ENCODE peak calls at places on chromosome 12, in six cellular contexts. One of them, this sample, is unnamed. For H3K4me1, the result is how much of the 10 kb centered on the place peaks cover.

GRCh38 chr12:107369679-107370078 is 276.3 kb upstream of the CRY1 start:
- DNase-seq in spleen: no peak
- DNase-seq in esophagus muscularis mucosa: no peak
- DNase-seq in SK-N-SH: no peak
- DNase-seq in HepG2: no peak
- DNase-seq in upper lobe of left lung: no peak
- DNase-seq in this sample: no peak

GRCh38 chr12:100862600-100863149 is 68.1 kb downstream of the ANO4 start:
- DNase-seq in upper lobe of left lung: no peak
- DNase-seq in HepG2: no peak
- DNase-seq in SK-N-SH: no peak
- DNase-seq in spleen: no peak
- DNase-seq in esophagus muscularis mucosa: no peak
- DNase-seq in this sample: no peak

GRCh38 chr12:114684098-114684869 is at the start of gene TBX3:
- DNase-seq in HepG2: peak
- DNase-seq in SK-N-SH: peak
- DNase-seq in upper lobe of left lung: peak
- DNase-seq in esophagus muscularis mucosa: peak
- DNase-seq in spleen: peak
- DNase-seq in this sample: peak

GRCh38 chr12:82781288-82782078 is 94.8 kb downstream of the TMTC2 start:
- DNase-seq in esophagus muscularis mucosa: no peak
- DNase-seq in spleen: no peak
- DNase-seq in HepG2: no peak
- DNase-seq in upper lobe of left lung: no peak
- DNase-seq in SK-N-SH: no peak
- DNase-seq in this sample: no peak

GRCh38 chr12:12818693-12819092 is 5.5 kb downstream of the DDX47 start:
- DNase-seq in spleen: no peak
- DNase-seq in upper lobe of left lung: no peak
- DNase-seq in esophagus muscularis mucosa: no peak
- DNase-seq in HepG2: no peak
- DNase-seq in SK-N-SH: no peak
- DNase-seq in this sample: no peak

GRCh38 chr12:116360579-116361403 is 83.3 kb upstream of the MED13L start:
- DNase-seq in HepG2: no peak
- DNase-seq in spleen: peak
- DNase-seq in upper lobe of left lung: peak
- DNase-seq in SK-N-SH: no peak
- DNase-seq in esophagus muscularis mucosa: no peak
- DNase-seq in this sample: no peak

GRCh38 chr12:127342861-127343260 is 924.1 kb upstream of the TMEM132C start:
- DNase-seq in esophagus muscularis mucosa: no peak
- DNase-seq in SK-N-SH: no peak
- DNase-seq in upper lobe of left lung: no peak
- DNase-seq in spleen: no peak
- DNase-seq in HepG2: no peak
- DNase-seq in this sample: no peak

GRCh38 chr12:3810016-3810370 is 57.1 kb upstream of the CRACR2A start:
- DNase-seq in SK-N-SH: no peak
- DNase-seq in upper lobe of left lung: no peak
- DNase-seq in spleen: no peak
- DNase-seq in HepG2: no peak
- DNase-seq in esophagus muscularis mucosa: no peak
- DNase-seq in this sample: no peak

GRCh38 chr12:53579545-53579955 is 46.6 kb downstream of the ATF7 start:
- DNase-seq in upper lobe of left lung: peak
- DNase-seq in esophagus muscularis mucosa: no peak
- DNase-seq in spleen: no peak
- DNase-seq in HepG2: no peak
- DNase-seq in SK-N-SH: no peak
- DNase-seq in this sample: no peak

GRCh38 chr12:110281549-110282342 is 699 bp downstream of the ATP2A2 start:
- DNase-seq in HepG2: no peak
- DNase-seq in esophagus muscularis mucosa: no peak
- DNase-seq in SK-N-SH: peak
- DNase-seq in spleen: peak
- DNase-seq in upper lobe of left lung: peak
- DNase-seq in this sample: peak

GRCh38 chr12:15194947-15195346 is 26.3 kb downstream of the RERG start:
- DNase-seq in spleen: no peak
- DNase-seq in SK-N-SH: no peak
- DNase-seq in upper lobe of left lung: no peak
- DNase-seq in HepG2: no peak
- DNase-seq in esophagus muscularis mucosa: no peak
- DNase-seq in this sample: no peak

GRCh38 chr12:23126794-23127193 is 501.8 kb downstream of the ETNK1 start:
- DNase-seq in upper lobe of left lung: no peak
- DNase-seq in spleen: no peak
- DNase-seq in SK-N-SH: no peak
- DNase-seq in esophagus muscularis mucosa: no peak
- DNase-seq in HepG2: no peak
- DNase-seq in this sample: no peak

GRCh38 chr12:103495158-103495782 is 498 bp downstream of the C12orf42 start:
- DNase-seq in upper lobe of left lung: no peak
- DNase-seq in SK-N-SH: peak
- DNase-seq in HepG2: no peak
- DNase-seq in spleen: peak
- DNase-seq in esophagus muscularis mucosa: no peak
- DNase-seq in this sample: no peak

GRCh38 chr12:21962821-21963220 is 21.6 kb upstream of the ABCC9 start:
- DNase-seq in spleen: no peak
- DNase-seq in SK-N-SH: no peak
- DNase-seq in HepG2: no peak
- DNase-seq in esophagus muscularis mucosa: no peak
- DNase-seq in upper lobe of left lung: no peak
- DNase-seq in this sample: no peak

GRCh38 chr12:29216797-29217583 is 67.9 kb downstream of the FAR2 start:
- DNase-seq in spleen: no peak
- DNase-seq in upper lobe of left lung: no peak
- DNase-seq in SK-N-SH: no peak
- DNase-seq in HepG2: no peak
- DNase-seq in esophagus muscularis mucosa: no peak
- DNase-seq in this sample: no peak

GRCh38 chr12:6463858-6464257 is 6.6 kb downstream of the VAMP1 start:
- DNase-seq in SK-N-SH: no peak
- DNase-seq in HepG2: no peak
- DNase-seq in esophagus muscularis mucosa: no peak
- DNase-seq in spleen: no peak
- DNase-seq in upper lobe of left lung: no peak
- DNase-seq in this sample: no peak

GRCh38 chr12:55671746-55672145 is 35.1 kb downstream of the OR10P1 start:
- DNase-seq in SK-N-SH: no peak
- DNase-seq in HepG2: no peak
- DNase-seq in upper lobe of left lung: no peak
- DNase-seq in spleen: no peak
- DNase-seq in esophagus muscularis mucosa: no peak
- DNase-seq in this sample: no peak

GRCh38 chr12:9084417-9084816 is 31.3 kb downstream of the A2M start:
- DNase-seq in spleen: no peak
- DNase-seq in upper lobe of left lung: no peak
- DNase-seq in esophagus muscularis mucosa: no peak
- DNase-seq in HepG2: no peak
- DNase-seq in SK-N-SH: no peak
- DNase-seq in this sample: no peak

GRCh38 chr12:80441921-80442320 is 2.1 kb upstream of the PTPRQ start:
- DNase-seq in upper lobe of left lung: no peak
- DNase-seq in esophagus muscularis mucosa: no peak
- DNase-seq in spleen: no peak
- DNase-seq in HepG2: no peak
- DNase-seq in SK-N-SH: no peak
- DNase-seq in this sample: no peak

GRCh38 chr12:94149781-94150482 is 1.6 kb downstream of the PLXNC1 start:
- DNase-seq in spleen: no peak
- DNase-seq in upper lobe of left lung: peak
- DNase-seq in esophagus muscularis mucosa: no peak
- DNase-seq in SK-N-SH: peak
- DNase-seq in HepG2: no peak
- DNase-seq in this sample: no peak

GRCh38 chr12:58547217-58547616 is 373.1 kb downstream of the LRIG3 start:
- DNase-seq in esophagus muscularis mucosa: no peak
- DNase-seq in HepG2: no peak
- DNase-seq in SK-N-SH: no peak
- DNase-seq in upper lobe of left lung: no peak
- DNase-seq in spleen: no peak
- DNase-seq in this sample: no peak

GRCh38 chr12:53499261-53500118 is at the start of gene MAP3K12:
- DNase-seq in HepG2: no peak
- DNase-seq in esophagus muscularis mucosa: peak
- DNase-seq in spleen: peak
- DNase-seq in upper lobe of left lung: peak
- DNase-seq in SK-N-SH: peak
- DNase-seq in this sample: no peak

GRCh38 chr12:54166543-54167499 is 22.0 kb downstream of the SMUG1 start:
- DNase-seq in SK-N-SH: peak
- DNase-seq in HepG2: no peak
- DNase-seq in spleen: no peak
- DNase-seq in upper lobe of left lung: no peak
- DNase-seq in esophagus muscularis mucosa: no peak
- DNase-seq in this sample: no peak

GRCh38 chr12:16269941-16270340 is 7.5 kb downstream of the SLC15A5 start:
- DNase-seq in SK-N-SH: no peak
- DNase-seq in HepG2: no peak
- DNase-seq in spleen: no peak
- DNase-seq in upper lobe of left lung: no peak
- DNase-seq in esophagus muscularis mucosa: no peak
- DNase-seq in this sample: no peak

GRCh38 chr12:10563002-10563401 is 50.4 kb downstream of the MAGOHB start:
- DNase-seq in upper lobe of left lung: no peak
- DNase-seq in HepG2: no peak
- DNase-seq in spleen: no peak
- DNase-seq in esophagus muscularis mucosa: no peak
- DNase-seq in SK-N-SH: no peak
- DNase-seq in this sample: no peak

GRCh38 chr12:42473130-42473529 is 116.4 kb downstream of the PRICKLE1 start:
- DNase-seq in esophagus muscularis mucosa: no peak
- DNase-seq in SK-N-SH: no peak
- DNase-seq in HepG2: no peak
- DNase-seq in spleen: no peak
- DNase-seq in upper lobe of left lung: no peak
- DNase-seq in this sample: no peak

GRCh38 chr12:76249501-76249900 is 98.7 kb downstream of the BBS10 start:
- DNase-seq in esophagus muscularis mucosa: no peak
- DNase-seq in upper lobe of left lung: no peak
- DNase-seq in HepG2: no peak
- DNase-seq in spleen: no peak
- DNase-seq in SK-N-SH: no peak
- DNase-seq in this sample: no peak

DNA sequence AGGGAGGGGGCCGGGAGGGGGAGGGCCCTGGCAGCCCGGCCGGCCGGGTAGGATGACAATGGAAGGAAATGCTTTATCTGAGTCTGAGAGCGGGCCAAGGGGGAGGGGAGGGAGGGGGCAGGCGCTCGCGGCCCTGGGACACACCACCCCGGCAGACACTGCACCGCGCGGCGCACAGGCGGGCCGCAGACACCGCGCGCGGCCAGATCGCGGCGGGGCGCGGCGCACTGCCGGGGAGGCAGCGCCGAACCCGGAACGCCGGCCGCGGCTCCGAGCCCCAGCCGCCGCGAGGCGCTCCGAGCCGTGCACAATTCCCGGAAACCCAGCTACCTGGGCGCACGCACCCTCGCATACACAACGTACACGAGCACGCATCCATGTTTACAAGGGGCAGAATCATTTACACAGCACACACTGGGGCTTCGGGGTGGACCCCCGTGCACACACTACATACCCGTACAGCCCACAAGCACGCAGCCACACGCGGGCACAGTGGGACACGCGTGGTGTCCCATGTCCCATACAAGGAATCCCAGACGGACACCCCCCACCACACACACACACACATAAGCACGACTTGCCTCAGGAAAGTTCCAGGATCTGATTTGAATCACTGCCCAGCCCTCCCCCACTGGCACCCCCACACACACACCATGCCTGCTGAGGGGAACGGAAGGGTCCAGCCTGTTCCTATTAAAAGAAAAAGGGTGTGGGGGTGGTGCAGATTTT is at the start of gene HDAC7:
- DNase-seq in HepG2: peak
- DNase-seq in esophagus muscularis mucosa: peak
- DNase-seq in SK-N-SH: peak
- DNase-seq in upper lobe of left lung: peak
- DNase-seq in spleen: peak
- DNase-seq in this sample: peak
- TF ChIP-seq CTCF in HepG2: peak
- TF ChIP-seq CTCF in esophagus muscularis mucosa: no peak
- TF ChIP-seq CTCF in SK-N-SH: no peak
- TF ChIP-seq CTCF in upper lobe of left lung: peak
- TF ChIP-seq CTCF in spleen: no peak
- TF ChIP-seq CTCF in this sample: no peak

GRCh38 chr12:63298386-63298930 is 147.5 kb upstream of the AVPR1A start:
- DNase-seq in upper lobe of left lung: no peak
- DNase-seq in esophagus muscularis mucosa: no peak
- DNase-seq in HepG2: no peak
- DNase-seq in spleen: no peak
- DNase-seq in SK-N-SH: no peak
- DNase-seq in this sample: no peak

GRCh38 chr12:63292476-63293228 is 141.7 kb upstream of the AVPR1A start:
- DNase-seq in SK-N-SH: no peak
- DNase-seq in HepG2: no peak
- DNase-seq in upper lobe of left lung: no peak
- DNase-seq in spleen: no peak
- DNase-seq in esophagus muscularis mucosa: no peak
- DNase-seq in this sample: no peak

GRCh38 chr12:63294327-63294632 is 143.3 kb upstream of the AVPR1A start:
- DNase-seq in upper lobe of left lung: no peak
- DNase-seq in HepG2: peak
- DNase-seq in SK-N-SH: no peak
- DNase-seq in esophagus muscularis mucosa: no peak
- DNase-seq in spleen: no peak
- DNase-seq in this sample: no peak
- TF ChIP-seq POLR2AphosphoS5 in upper lobe of left lung: no peak
- TF ChIP-seq POLR2AphosphoS5 in HepG2: no peak
- TF ChIP-seq POLR2AphosphoS5 in SK-N-SH: no peak
- TF ChIP-seq POLR2AphosphoS5 in esophagus muscularis mucosa: no peak
- TF ChIP-seq POLR2AphosphoS5 in spleen: no peak
- TF ChIP-seq POLR2AphosphoS5 in this sample: no peak

GRCh38 chr12:49491823-49492222 is 47.0 kb upstream of the KCNH3 start:
- DNase-seq in upper lobe of left lung: no peak
- DNase-seq in HepG2: no peak
- DNase-seq in esophagus muscularis mucosa: no peak
- DNase-seq in spleen: no peak
- DNase-seq in SK-N-SH: no peak
- DNase-seq in this sample: no peak
- H3K4me1 ChIP-seq in upper lobe of left lung: under half
- H3K4me1 ChIP-seq in HepG2: under half
- H3K4me1 ChIP-seq in esophagus muscularis mucosa: under half
- H3K4me1 ChIP-seq in spleen: under half
- H3K4me1 ChIP-seq in SK-N-SH: under half
- H3K4me1 ChIP-seq in this sample: under half

DNA sequence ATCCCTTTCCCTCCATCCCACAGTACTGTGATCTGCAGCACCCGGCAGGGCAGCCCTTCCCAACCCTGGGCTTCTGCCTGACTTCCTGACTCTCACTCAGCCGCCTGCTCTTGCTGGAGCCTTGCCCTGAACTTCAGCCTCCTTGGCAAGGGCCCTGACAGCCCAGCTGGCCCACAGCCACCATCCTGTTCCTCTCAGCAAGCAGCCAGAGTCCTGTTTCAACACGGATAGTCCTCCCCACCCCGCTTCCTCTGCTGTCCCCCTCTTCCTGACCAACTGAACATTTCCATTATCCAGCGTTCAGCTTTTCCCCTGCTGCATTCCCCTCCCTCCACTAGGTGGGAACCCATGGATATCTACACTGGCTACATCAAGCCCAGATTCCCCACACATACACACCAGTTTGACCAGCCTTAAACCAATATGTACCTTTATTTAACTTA is 74.0 kb upstream of the MDM1 start:
- DNase-seq in esophagus muscularis mucosa: peak
- DNase-seq in SK-N-SH: peak
- DNase-seq in upper lobe of left lung: peak
- DNase-seq in HepG2: peak
- DNase-seq in spleen: peak
- DNase-seq in this sample: peak
- TF ChIP-seq CTCF in esophagus muscularis mucosa: no peak
- TF ChIP-seq CTCF in SK-N-SH: peak
- TF ChIP-seq CTCF in upper lobe of left lung: peak
- TF ChIP-seq CTCF in HepG2: peak
- TF ChIP-seq CTCF in spleen: peak
- TF ChIP-seq CTCF in this sample: peak

This sample was measured in prostate gland.